ENCODE peak calls at places on chromosomes 11 and 22, in five cellular contexts. I, Z, D, K and R are unnamed samples.

GRCh38 chr22:48784701-48785503 is 1042.8 kb downstream of the BRD1 start:
- DNase-seq in I (no peak), Z (no peak), D (no peak), K (no peak), R (no peak)

GRCh38 chr22:46353483-46354105 is 18.1 kb downstream of the TRMU start:
- DNase-seq in I (no peak), Z (no peak), D (no peak), K (no peak), R (no peak)

GRCh38 chr11:75324189-75324588 is 27.3 kb downstream of the ARRB1 start:
- DNase-seq in I (no peak), Z (no peak), D (no peak), K (no peak), R (no peak)

GRCh38 chr11:93498099-93499040 is 44.8 kb downstream of the SMCO4 start:
- DNase-seq in I (no peak), Z (peak), D (no peak), K (no peak), R (no peak)

GRCh38 chr22:45008853-45009751 is 703 bp downstream of the PHF21B start:
- DNase-seq in I (peak), Z (no peak), D (peak), K (no peak), R (peak)

GRCh38 chr11:128688031-128688713 is 5.7 kb upstream of the FLI1 start:
- DNase-seq in I (no peak), Z (no peak), D (no peak), K (no peak), R (no peak)

GRCh38 chr11:8288824-8289223 is 25.1 kb upstream of the LMO1 start:
- DNase-seq in I (no peak), Z (no peak), D (no peak), K (no peak), R (no peak)

GRCh38 chr11:121711900-121712424 is 259.2 kb upstream of the SORL1-AS1 start:
- DNase-seq in I (no peak), Z (peak), D (no peak), K (no peak), R (no peak)

GRCh38 chr22:20456064-20456721 is 18.6 kb upstream of the SCARF2 start:
- DNase-seq in I (peak), Z (peak), D (peak), K (peak), R (peak)
- TF ChIP-seq CTCF in I (peak), Z (peak), D (peak), K (peak), R (peak)

DNA sequence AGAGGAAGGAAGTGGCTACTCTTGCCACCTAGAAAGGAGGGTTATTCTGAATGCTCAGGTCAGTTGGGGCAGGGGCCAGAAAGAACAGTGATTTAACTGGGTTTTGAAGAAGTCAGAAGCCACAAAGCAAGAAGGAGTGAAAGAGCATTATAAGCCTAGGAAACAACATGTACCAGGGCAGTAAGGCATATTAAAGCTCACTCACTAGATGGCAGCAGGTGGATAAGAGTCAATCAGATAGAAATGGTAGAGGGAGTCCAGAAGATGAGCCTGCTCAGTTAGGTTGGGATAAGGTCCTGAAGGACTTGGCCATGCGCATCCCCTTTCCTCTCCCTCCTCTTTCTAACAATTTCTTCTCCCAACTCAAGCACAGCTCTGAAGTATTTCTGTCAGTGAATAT is 22.0 kb upstream of the PATE1 start:
- DNase-seq in I (peak), Z (peak), D (no peak), K (no peak), R (no peak)
- TF ChIP-seq CTCF in I (peak), Z (no peak), D (peak), K (no peak), R (no peak)

GRCh38 chr11:127470485-127470884 is 469.9 kb upstream of the KIRREL3 start:
- DNase-seq in I (peak), Z (no peak), D (peak), K (no peak), R (peak)
- TF ChIP-seq CTCF in I (peak), Z (peak), D (peak), K (no peak), R (no peak)

GRCh38 chr11:130061017-130061416 is 8.7 kb upstream of the APLP2 start:
- DNase-seq in I (no peak), Z (no peak), D (no peak), K (no peak), R (no peak)
- TF ChIP-seq CTCF in I (no peak), Z (no peak), D (no peak), K (no peak), R (no peak)

GRCh38 chr22:41092023-41092817 is at the start of gene EP300:
- DNase-seq in I (peak), Z (peak), D (peak), K (peak), R (peak)
- TF ChIP-seq CTCF in I (no peak), Z (peak), D (peak), K (peak), R (no peak)

GRCh38 chr22:22462813-22463567 is 45.6 kb downstream of the ZNF280B start:
- DNase-seq in I (peak), Z (no peak), D (no peak), K (no peak), R (no peak)
- TF ChIP-seq CTCF in I (peak), Z (peak), D (peak), K (peak), R (no peak)

GRCh38 chr11:12126352-12127019 is 16.1 kb downstream of the MICAL2 start:
- DNase-seq in I (no peak), Z (peak), D (no peak), K (no peak), R (no peak)
- TF ChIP-seq CTCF in I (no peak), Z (no peak), D (no peak), K (no peak), R (no peak)

DNA sequence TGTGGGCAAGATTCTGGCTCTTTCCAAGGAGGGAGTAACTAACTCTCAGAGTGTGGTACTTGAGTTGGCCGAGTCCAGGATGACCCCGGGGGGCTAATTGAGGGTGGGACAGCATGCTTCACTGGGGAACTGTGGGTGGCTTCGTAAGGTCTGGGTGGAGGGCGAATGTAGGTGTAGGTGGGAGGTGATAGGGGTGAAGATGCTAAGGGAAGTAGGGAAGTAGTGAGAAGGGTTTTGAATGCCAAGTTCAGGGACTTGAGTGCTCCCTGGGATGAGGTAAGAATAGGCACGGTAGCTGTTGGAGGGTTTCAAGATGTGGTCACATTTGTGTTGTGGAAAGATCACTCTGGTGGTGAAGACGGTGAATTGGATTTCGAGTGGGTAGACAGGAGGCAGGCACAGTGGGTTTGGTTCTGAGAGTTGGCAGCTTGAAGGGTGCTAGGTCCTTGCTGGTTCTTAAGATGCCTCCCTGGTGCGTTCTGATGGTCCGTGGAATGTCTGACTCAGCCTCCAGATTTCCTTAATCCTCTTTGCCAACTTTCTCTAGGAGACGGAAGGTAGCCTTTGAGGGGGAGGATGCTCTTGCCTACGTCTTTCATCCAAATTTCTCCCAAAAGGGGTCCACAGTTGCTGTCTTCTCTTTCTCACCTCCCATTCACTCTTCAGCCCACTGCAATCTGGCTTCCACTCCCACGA is 2.5 kb upstream of the DNAL4 start:
- DNase-seq in I (no peak), Z (no peak), D (no peak), K (no peak), R (no peak)
- TF ChIP-seq CTCF in I (no peak), Z (no peak), D (no peak), K (no peak), R (no peak)

GRCh38 chr11:45848654-45849081 is 1.4 kb downstream of the CRY2 start:
- DNase-seq in I (no peak), Z (no peak), D (no peak), K (no peak), R (no peak)
- TF ChIP-seq CTCF in I (no peak), Z (no peak), D (no peak), K (no peak), R (no peak)

DNA sequence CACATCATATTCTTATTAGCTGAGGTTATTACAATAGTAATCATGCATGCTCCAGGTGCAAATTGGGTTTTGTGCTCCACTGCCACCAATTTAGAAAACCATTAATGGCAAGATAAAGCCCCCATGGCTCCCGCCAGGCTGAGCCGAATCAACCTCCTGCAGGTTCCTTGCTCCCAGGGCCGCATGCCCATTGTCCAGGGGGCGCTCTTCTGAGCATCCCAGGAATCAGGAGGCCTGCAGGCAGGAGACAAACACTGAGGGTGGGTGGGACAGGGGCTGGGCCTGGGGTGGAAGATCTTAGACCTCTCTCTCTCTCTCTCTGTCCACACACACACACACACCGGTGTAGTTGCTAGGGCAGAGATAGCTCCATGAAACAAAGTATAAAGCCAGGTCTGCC is 57.4 kb downstream of the BUD13 start:
- DNase-seq in I (no peak), Z (no peak), D (no peak), K (no peak), R (no peak)
- TF ChIP-seq CTCF in I (peak), Z (no peak), D (no peak), K (no peak), R (no peak)